ENCODE peak calls at places on chromosome X, in five cellular contexts. O is colonic mucosa, E is AG04450, B is lower leg skin, V is foreskin fibroblast. J is an unnamed sample.

GRCh38 chrX:108447303-108447702 is 7.7 kb downstream of the COL4A5 start:
- DNase-seq in O (no peak), E (no peak), B (no peak), V (peak; percentile 30), J (no peak)

GRCh38 chrX:82412851-82413250 is 1095.2 kb upstream of the POU3F4 start:
- DNase-seq in O (no peak), E (no peak), B (no peak), V (no peak), J (no peak)

GRCh38 chrX:63434665-63435064 is 83.5 kb upstream of the SPIN4 start:
- DNase-seq in O (peak; percentile 61), E (no peak), B (peak; percentile 15), V (no peak), J (no peak)

GRCh38 chrX:132948648-132949260 is 9.7 kb downstream of the HS6ST2 start:
- DNase-seq in O (no peak), E (no peak), B (no peak), V (no peak), J (no peak)

GRCh38 chrX:151923648-151924047 is 11.0 kb downstream of the MAGEA4 start:
- DNase-seq in O (no peak), E (no peak), B (no peak), V (no peak), J (no peak)

GRCh38 chrX:14641681-14642655 is 112.6 kb downstream of the GLRA2 start:
- DNase-seq in O (no peak), E (no peak), B (no peak), V (no peak), J (no peak)

GRCh38 chrX:10597871-10598270 is 22.5 kb downstream of the MID1 start:
- DNase-seq in O (peak; percentile 29), E (no peak), B (no peak), V (peak; percentile 28), J (no peak)

GRCh38 chrX:102765794-102766193 is 45.3 kb downstream of the GPRASP3 start:
- DNase-seq in O (no peak), E (no peak), B (peak; percentile 19), V (peak; percentile 81), J (no peak)

GRCh38 chrX:153873282-153874090 is 12.5 kb downstream of the L1CAM start:
- DNase-seq in O (no peak), E (no peak), B (no peak), V (no peak), J (no peak)

GRCh38 chrX:132751043-132751690 is 207.3 kb downstream of the HS6ST2 start:
- DNase-seq in O (no peak), E (no peak), B (no peak), V (no peak), J (no peak)

GRCh38 chrX:9370888-9371287 is 94.0 kb upstream of the TBL1X start:
- DNase-seq in O (no peak), E (no peak), B (peak; percentile 22), V (no peak), J (no peak)

GRCh38 chrX:63330681-63331080 is 20.5 kb downstream of the SPIN4 start:
- DNase-seq in O (no peak), E (no peak), B (no peak), V (no peak), J (no peak)

GRCh38 chrX:86148594-86148993 is 343 bp downstream of the DACH2 start:
- DNase-seq in O (no peak), E (no peak), B (no peak), V (no peak), J (no peak)

GRCh38 chrX:140141444-140142029 is 176.2 kb upstream of the CXorf66 start:
- DNase-seq in O (peak; percentile 26), E (no peak), B (no peak), V (no peak), J (no peak)

GRCh38 chrX:150984164-150984824 is 1.2 kb downstream of the HMGB3 start:
- DNase-seq in O (no peak), E (no peak), B (no peak), V (no peak), J (no peak)

GRCh38 chrX:120365320-120365719 is 3.4 kb downstream of the ATP1B4 start:
- DNase-seq in O (peak; percentile 47), E (no peak), B (no peak), V (no peak), J (no peak)

GRCh38 chrX:40279091-40279430 is 181.3 kb upstream of the BCOR start:
- DNase-seq in O (no peak), E (no peak), B (no peak), V (no peak), J (no peak)

GRCh38 chrX:8067754-8068469 is 103.2 kb downstream of the VCX2 start:
- DNase-seq in O (no peak), E (no peak), B (no peak), V (no peak), J (no peak)

GRCh38 chrX:47174376-47174775 is 19.3 kb upstream of the UBA1 start:
- DNase-seq in O (no peak), E (no peak), B (no peak), V (no peak), J (no peak)

GRCh38 chrX:130909469-130910136 is 6.6 kb upstream of the ENOX2 start:
- DNase-seq in O (no peak), E (no peak), B (no peak), V (no peak), J (no peak)

GRCh38 chrX:39816871-39817731 is 280.7 kb downstream of the BCOR start:
- DNase-seq in O (no peak), E (no peak), B (no peak), V (peak; percentile 38), J (no peak)

GRCh38 chrX:9171841-9172240 is 137.9 kb upstream of the FAM9B start:
- DNase-seq in O (no peak), E (no peak), B (no peak), V (peak; percentile 79), J (peak; percentile 38)

GRCh38 chrX:34332336-34332735 is 200.2 kb upstream of the FAM47A start:
- DNase-seq in O (no peak), E (no peak), B (no peak), V (no peak), J (no peak)

GRCh38 chrX:151985955-151986354 is 11.5 kb upstream of the GABRE start:
- DNase-seq in O (peak; percentile 35), E (no peak), B (no peak), V (peak; percentile 70), J (peak; percentile 19)

GRCh38 chrX:50484662-50485061 is 14.0 kb upstream of the DGKK start:
- DNase-seq in O (no peak), E (no peak), B (no peak), V (no peak), J (no peak)

GRCh38 chrX:10832103-10832502 is 211.7 kb upstream of the MID1 start:
- DNase-seq in O (no peak), E (no peak), B (no peak), V (no peak), J (no peak)

GRCh38 chrX:109774706-109775105 is 41.6 kb upstream of the ACSL4 start:
- DNase-seq in O (no peak), E (peak; percentile 20), B (no peak), V (peak; percentile 67), J (peak; percentile 17)

GRCh38 chrX:150766351-150767044 is 73.3 kb downstream of the MTMR1 start:
- DNase-seq in O (no peak), E (no peak), B (no peak), V (no peak), J (no peak)

GRCh38 chrX:136812286-136812685 is 31.6 kb upstream of the ARHGEF6 start:
- DNase-seq in O (no peak), E (no peak), B (no peak), V (no peak), J (peak; percentile 3)

GRCh38 chrX:133215747-133216146 is 2.4 kb downstream of the TFDP3 start:
- DNase-seq in O (peak; percentile 27), E (no peak), B (no peak), V (no peak), J (no peak)

GRCh38 chrX:11722304-11722703 is 35.7 kb upstream of the MSL3 start:
- DNase-seq in O (no peak), E (no peak), B (no peak), V (no peak), J (no peak)

GRCh38 chrX:108167211-108167872 is 75.8 kb downstream of the ATG4A start:
- DNase-seq in O (no peak), E (no peak), B (no peak), V (no peak), J (no peak)

GRCh38 chrX:106791495-106791894 is 11.0 kb upstream of the TBC1D8B start:
- DNase-seq in O (no peak), E (no peak), B (no peak), V (peak; percentile 1), J (no peak)
- TF ChIP-seq CTCF in O (no peak), E (peak; percentile 30), B (no peak), V (no peak), J (no peak)

GRCh38 chrX:69503835-69504625 is at the start of gene NALF2:
- DNase-seq in O (peak; percentile 45), E (no peak), B (peak; percentile 12), V (peak; percentile 9), J (no peak)

GRCh38 chrX:69505772-69506616 is 1.9 kb downstream of the NALF2 start:
- DNase-seq in O (no peak), E (no peak), B (no peak), V (no peak), J (no peak)

GRCh38 chrX:69504626-69505612 is 793 bp downstream of the NALF2 start:
- DNase-seq in O (no peak), E (no peak), B (no peak), V (no peak), J (no peak)

GRCh38 chrX:69501433-69501832 is 2.7 kb upstream of the NALF2 start:
- DNase-seq in O (no peak), E (no peak), B (no peak), V (no peak), J (no peak)

DNA sequence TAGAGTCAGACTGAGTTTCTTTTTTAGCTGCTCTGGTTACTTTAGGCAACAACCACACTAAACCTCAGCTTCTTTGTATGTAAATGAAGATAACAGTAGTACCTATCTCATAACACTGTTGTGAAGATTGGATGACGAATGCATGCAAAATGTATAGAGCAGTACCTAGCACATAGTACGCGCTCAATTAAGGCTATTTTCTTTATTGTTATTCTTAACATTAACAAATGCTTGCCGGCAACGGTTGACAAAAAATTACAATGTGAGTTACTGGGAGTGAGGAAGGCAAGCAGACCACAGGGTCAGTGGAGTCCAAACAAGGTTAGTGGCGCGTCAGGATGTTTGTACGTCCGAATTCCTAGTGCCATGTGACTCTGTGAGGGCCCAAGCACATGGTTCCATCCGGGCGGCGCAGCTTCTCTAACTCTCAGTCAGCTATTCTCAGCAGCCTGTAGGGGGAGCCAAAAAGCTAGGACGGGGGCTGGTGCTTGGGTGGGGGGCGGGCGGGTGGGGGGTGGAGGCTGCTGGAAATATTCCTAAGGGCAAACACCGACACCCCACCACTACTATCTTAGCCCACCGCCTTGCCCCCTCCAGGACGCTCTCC is 795 bp upstream of the NALF2 start:
- DNase-seq in O (no peak), E (no peak), B (no peak), V (no peak), J (no peak)
- H3K4me3 ChIP-seq in O (peak overlapping the region; percentile 38), E (no peak overlapping the region), B (no peak overlapping the region), V (no peak overlapping the region), J (no peak overlapping the region)

DNA sequence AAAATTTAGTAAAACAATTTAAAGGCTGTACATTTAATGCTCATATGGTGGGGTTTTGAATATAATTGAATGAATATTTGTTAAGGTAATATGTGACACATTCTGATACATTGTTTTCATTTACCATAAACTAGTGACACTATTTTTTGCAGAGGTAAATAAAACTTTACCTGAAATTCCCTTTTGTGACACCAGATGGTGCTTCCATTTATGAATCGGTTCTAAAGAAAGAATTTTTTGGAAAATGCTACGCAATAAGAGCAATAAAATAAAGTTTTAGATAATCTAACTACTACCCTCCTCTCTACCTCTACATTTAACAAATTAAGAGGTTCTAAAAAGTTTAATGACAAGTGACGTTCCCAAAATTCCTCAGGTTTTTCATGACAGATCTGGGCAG is 448.9 kb downstream of the MAGEB5 start:
- DNase-seq in O (no peak), E (no peak), B (no peak), V (no peak), J (no peak)
- TF ChIP-seq CTCF in O (no peak), E (no peak), B (no peak), V (no peak), J (no peak)

GRCh38 chrX:42686706-42687105 is 91.3 kb downstream of the PPP1R2C start:
- DNase-seq in O (no peak), E (no peak), B (no peak), V (peak; percentile 21), J (no peak)
- H3K4me3 ChIP-seq in O (no peak overlapping the region), E (no peak overlapping the region), B (no peak overlapping the region), V (no peak overlapping the region), J (no peak overlapping the region)